ENCODE peak calls at places on chromosomes 5 and 9, in ten cellular contexts. N is heart left ventricle, I is HCT116, J is gastrocnemius medialis, X is HepG2, Q is upper lobe of left lung, C is K562, M is right lobe of liver, D is GM12878, B is IMR-90. K is an unnamed sample.

GRCh38 chr5:131322926-131323325 is 59.1 kb downstream of the CDC42SE2 start:
- ATAC-seq in D (peak; percentile 15), I (peak; percentile 38), Q (no peak), N (no peak), C (no peak), M (no peak), J (no peak), X (no peak), B (no peak), K (no peak)

GRCh38 chr9:113674436-113674835 is 201.7 kb upstream of the ZNF618 start:
- ATAC-seq in M (no peak), B (no peak), X (no peak), C (no peak), I (no peak), N (no peak), Q (no peak), J (no peak), D (no peak), K (no peak)

GRCh38 chr9:98930792-98931191 is 12.9 kb upstream of the COL15A1 start:
- ATAC-seq in M (no peak), D (no peak), B (no peak), C (peak; percentile 15), J (no peak), N (no peak), X (no peak), Q (no peak), I (no peak), K (no peak)

GRCh38 chr5:134549714-134550113 is 24.2 kb downstream of the JADE2 start:
- ATAC-seq in J (no peak), B (no peak), I (no peak), X (no peak), M (no peak), N (no peak), D (peak; percentile 21), C (no peak), Q (peak; percentile 25), K (no peak)

GRCh38 chr5:142280066-142281011 is 44.5 kb downstream of the SPRY4 start:
- ATAC-seq in X (peak; percentile 96), D (no peak), J (peak; percentile 57), C (peak; percentile 96), Q (no peak), N (peak; percentile 92), B (peak; percentile 68), I (peak; percentile 59), M (peak; percentile 67), K (peak; percentile 70)

GRCh38 chr5:138900281-138900965 is 25.3 kb upstream of the LRRTM2 start:
- ATAC-seq in D (no peak), N (no peak), C (no peak), I (no peak), X (no peak), J (peak; percentile 28), M (peak; percentile 23), Q (no peak), B (peak; percentile 36), K (no peak)

GRCh38 chr5:66356011-66356565 is 212.0 kb downstream of the SREK1 start:
- ATAC-seq in N (no peak), Q (no peak), C (no peak), D (no peak), B (peak; percentile 40), M (no peak), I (no peak), J (no peak), X (no peak), K (no peak)

GRCh38 chr5:95973793-95974325 is 12.2 kb upstream of the ELL2 start:
- ATAC-seq in Q (no peak), I (no peak), X (no peak), J (no peak), N (peak; percentile 51), B (peak; percentile 85), M (no peak), C (peak; percentile 93), D (peak; percentile 99), K (no peak)

GRCh38 chr5:158544388-158545339 is 555.1 kb downstream of the EBF1 start:
- ATAC-seq in J (no peak), M (no peak), C (no peak), I (no peak), Q (no peak), B (no peak), D (peak; percentile 31), X (no peak), N (no peak), K (no peak)

GRCh38 chr5:10295619-10296326 is 11.9 kb downstream of the CMBL start:
- ATAC-seq in D (no peak), I (no peak), Q (no peak), X (peak; percentile 69), C (no peak), B (no peak), J (no peak), M (peak; percentile 69), N (no peak), K (no peak)

GRCh38 chr9:135898634-135899407 is 8.5 kb downstream of the CAMSAP1 start:
- ATAC-seq in Q (peak; percentile 47), C (no peak), N (peak; percentile 54), I (no peak), B (peak; percentile 32), M (no peak), D (no peak), J (no peak), X (no peak), K (no peak)

GRCh38 chr5:54415896-54416640 is 39.4 kb upstream of the HSPB3 start:
- ATAC-seq in Q (no peak), C (peak; percentile 42), J (no peak), B (peak; percentile 88), X (no peak), N (no peak), M (no peak), I (no peak), D (peak; percentile 46), K (no peak)

DNA sequence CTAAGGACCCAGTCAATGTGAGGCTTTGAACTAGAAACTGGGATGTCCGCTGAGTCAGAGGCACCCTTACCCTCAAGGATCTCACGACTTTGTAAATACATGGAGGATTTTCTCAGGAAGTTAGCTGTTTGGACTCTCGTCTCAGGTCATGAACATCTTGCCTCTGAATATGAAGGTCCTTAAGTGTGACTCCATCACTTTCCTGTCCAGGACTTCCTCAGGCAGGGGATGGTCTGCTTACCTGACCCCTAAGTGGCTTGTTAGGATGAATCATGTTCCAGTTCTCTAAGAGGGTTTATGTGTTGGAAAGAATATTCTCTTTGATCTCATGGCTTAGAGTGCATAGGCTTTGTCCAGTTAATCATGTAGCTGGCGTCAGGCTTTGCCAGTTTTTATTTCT is 511.6 kb upstream of the KLF4 start:
- ATAC-seq in Q (no peak), C (no peak), M (no peak), J (no peak), N (no peak), B (no peak), I (peak; percentile 79), X (no peak), D (no peak), K (no peak)
- H3K27me3 ChIP-seq in Q (no peaks in the 10 kb centered on the region), C (peaks cover 26% of the 10 kb centered on the region), M (no peaks in the 10 kb centered on the region), J (no peaks in the 10 kb centered on the region), N (peaks cover 3% of the 10 kb centered on the region), B (peaks cover 3% of the 10 kb centered on the region), I (no peaks in the 10 kb centered on the region), X (no peaks in the 10 kb centered on the region), D (no peaks in the 10 kb centered on the region), K (no peaks in the 10 kb centered on the region)

GRCh38 chr5:178214160-178214803 is 9.9 kb downstream of the HNRNPAB start:
- ATAC-seq in X (peak; percentile 12), C (no peak), M (peak; percentile 3), Q (no peak), B (no peak), J (no peak), D (no peak), N (no peak), I (no peak), K (no peak)

GRCh38 chr5:178216088-178216534 is 11.8 kb downstream of the HNRNPAB start:
- ATAC-seq in J (no peak), M (no peak), B (no peak), C (no peak), D (peak; percentile 36), I (no peak), N (no peak), Q (peak; percentile 7), X (no peak), K (no peak)

GRCh38 chr5:178216779-178217178 is 12.4 kb downstream of the HNRNPAB start:
- ATAC-seq in C (no peak), I (no peak), D (no peak), X (no peak), N (no peak), M (no peak), Q (no peak), J (no peak), B (no peak), K (no peak)

GRCh38 chr5:178213748-178214151 is 9.4 kb downstream of the HNRNPAB start:
- ATAC-seq in X (peak; percentile 12), B (no peak), I (no peak), N (no peak), Q (no peak), M (peak; percentile 73), C (no peak), J (peak; percentile 48), D (no peak), K (no peak)

DNA sequence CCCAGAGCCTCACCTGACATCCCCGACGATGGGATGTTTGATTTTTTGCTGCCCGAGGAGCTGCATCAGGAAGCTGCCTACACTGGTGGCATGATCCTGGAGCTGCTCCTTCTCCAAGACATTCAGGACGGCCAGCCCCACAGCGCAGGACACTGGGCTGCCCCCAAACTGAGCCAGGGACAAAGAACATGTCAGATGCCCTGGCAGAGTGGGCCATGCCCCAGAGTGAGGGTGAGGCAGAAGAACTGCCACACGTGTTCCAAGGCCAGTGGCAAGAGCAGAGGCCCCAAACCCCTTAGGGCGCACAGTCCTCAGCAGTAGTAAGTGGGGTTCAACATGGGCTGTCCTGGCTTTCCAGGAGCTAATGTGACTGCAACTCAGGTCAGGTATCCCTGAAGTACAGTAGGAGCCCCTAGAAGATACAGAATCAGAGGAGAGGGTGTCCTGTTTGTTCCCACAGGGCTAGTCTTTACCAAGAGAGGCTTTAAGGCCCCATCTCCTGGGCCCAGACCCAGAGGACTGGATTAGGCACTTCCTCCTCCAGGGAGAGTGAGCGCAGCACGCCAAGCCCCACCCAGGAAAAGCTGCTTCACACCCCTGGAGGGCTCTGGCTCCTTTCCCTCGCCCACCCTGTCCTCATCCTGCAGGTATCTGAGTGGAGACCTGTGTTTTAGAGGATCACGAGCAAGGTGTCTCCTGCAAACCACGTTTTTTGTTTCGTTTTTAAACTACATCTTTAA is 11.1 kb downstream of the HNRNPAB start:
- ATAC-seq in M (no peak), I (no peak), D (peak; percentile 3), J (no peak), B (no peak), Q (peak; percentile 13), N (no peak), C (peak; percentile 1), X (peak; percentile 6), K (no peak)
- TF ChIP-seq POLR2A in M (no peak), I (no peak), D (peak; percentile 60), J (no peak), B (no peak), Q (no peak), N (no peak), C (peak; percentile 41), X (no peak), K (no peak)

GRCh38 chr9:3880851-3881250 is 355.1 kb upstream of the RFX3 start:
- ATAC-seq in I (no peak), J (peak; percentile 38), C (no peak), B (peak; percentile 85), D (peak; percentile 41), Q (peak; percentile 65), X (no peak), N (peak; percentile 39), M (no peak), K (no peak)
- H3K9me3 ChIP-seq in I (no peaks in the 10 kb centered on the region), J (no peaks in the 10 kb centered on the region), C (no peaks in the 10 kb centered on the region), B (no peaks in the 10 kb centered on the region), D (no peaks in the 10 kb centered on the region), Q (no peaks in the 10 kb centered on the region), X (no peaks in the 10 kb centered on the region), N (no peaks in the 10 kb centered on the region), M (no peaks in the 10 kb centered on the region), K (no peaks in the 10 kb centered on the region)

GRCh38 chr9:34490760-34491159 is 32.0 kb downstream of the ENHO start:
- ATAC-seq in J (no peak), I (no peak), M (no peak), B (no peak), C (no peak), X (no peak), D (no peak), Q (no peak), N (no peak), K (no peak)
- H3K27me3 ChIP-seq in J (no peaks in the 10 kb centered on the region), I (peaks cover 4% of the 10 kb centered on the region), M (no peaks in the 10 kb centered on the region), B (peaks cover 26% of the 10 kb centered on the region), C (peaks cover 7% of the 10 kb centered on the region), X (peaks cover 7% of the 10 kb centered on the region), D (peaks cover 21% of the 10 kb centered on the region), Q (no peaks in the 10 kb centered on the region), N (no peaks in the 10 kb centered on the region), K (peaks cover 19% of the 10 kb centered on the region)